ENCODE peak calls at places on chromosomes 5 and 9, in five cellular contexts. M is cardiac fibroblast, B is heart right ventricle, Z is neural crest cell, S is AG09309. C is an unnamed sample.

GRCh38 chr9:18260527-18260926 is 213.4 kb upstream of the ADAMTSL1 start:
- DNase-seq in M (no peak), B (no peak), Z (no peak), S (no peak), C (peak; percentile 40)

GRCh38 chr5:67249590-67249895 is 52.9 kb upstream of the CD180 start:
- DNase-seq in M (no peak), B (no peak), Z (no peak), S (no peak), C (peak; percentile 43)

GRCh38 chr5:84287964-84288363 is 96.7 kb downstream of the EDIL3 start:
- DNase-seq in M (peak; percentile 91), B (no peak), Z (no peak), S (peak; percentile 44), C (no peak)

GRCh38 chr9:10238087-10238486 is 374.7 kb downstream of the PTPRD start:
- DNase-seq in M (no peak), B (no peak), Z (no peak), S (no peak), C (no peak)

GRCh38 chr9:112443200-112443599 is 43.4 kb upstream of the KIAA1958 start:
- DNase-seq in M (peak; percentile 44), B (no peak), Z (no peak), S (peak; percentile 7), C (no peak)

GRCh38 chr5:172634106-172634899 is 6.8 kb upstream of the NEURL1B start:
- DNase-seq in M (no peak), B (no peak), Z (no peak), S (no peak), C (no peak)

GRCh38 chr9:99351647-99352046 is 129.6 kb downstream of the SEC61B start:
- DNase-seq in M (no peak), B (no peak), Z (no peak), S (no peak), C (no peak)

GRCh38 chr9:20692554-20692953 is 8.5 kb downstream of the FOCAD start:
- DNase-seq in M (no peak), B (no peak), Z (no peak), S (no peak), C (no peak)

DNA sequence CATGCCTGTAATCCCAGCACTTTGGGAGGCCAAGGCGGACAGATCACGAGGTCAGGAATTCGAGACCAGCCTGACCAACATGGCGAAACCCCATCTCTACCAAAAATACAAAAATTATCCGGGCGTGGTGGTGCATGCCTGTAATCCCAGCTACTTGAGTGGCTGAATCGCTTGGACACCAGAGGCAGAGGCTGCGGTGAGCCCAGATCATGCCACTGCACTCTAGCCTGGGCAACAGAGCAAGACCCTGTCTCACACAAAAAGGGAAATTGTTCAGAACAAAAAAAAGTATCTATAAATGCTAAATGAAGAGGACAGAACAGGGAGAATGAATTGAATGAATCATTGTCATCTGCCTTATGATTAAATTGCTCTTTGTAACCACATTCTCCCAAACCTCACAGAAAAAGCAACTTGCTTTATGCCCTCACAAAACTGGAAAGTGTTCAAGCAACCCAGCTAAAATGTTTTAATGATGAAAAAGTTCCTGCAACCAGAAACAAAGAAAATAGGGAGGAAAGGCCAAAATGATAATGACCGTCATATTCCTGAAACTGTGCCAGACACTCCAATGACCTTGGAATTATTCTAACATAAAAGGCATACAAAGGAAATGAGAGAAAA is 83.7 kb downstream of the SERINC5 start:
- DNase-seq in M (peak; percentile 27), B (no peak), Z (no peak), S (no peak), C (no peak)
- TF ChIP-seq CTCF in M (no peak), B (no peak), Z (no peak), S (no peak), C (no peak)

DNA sequence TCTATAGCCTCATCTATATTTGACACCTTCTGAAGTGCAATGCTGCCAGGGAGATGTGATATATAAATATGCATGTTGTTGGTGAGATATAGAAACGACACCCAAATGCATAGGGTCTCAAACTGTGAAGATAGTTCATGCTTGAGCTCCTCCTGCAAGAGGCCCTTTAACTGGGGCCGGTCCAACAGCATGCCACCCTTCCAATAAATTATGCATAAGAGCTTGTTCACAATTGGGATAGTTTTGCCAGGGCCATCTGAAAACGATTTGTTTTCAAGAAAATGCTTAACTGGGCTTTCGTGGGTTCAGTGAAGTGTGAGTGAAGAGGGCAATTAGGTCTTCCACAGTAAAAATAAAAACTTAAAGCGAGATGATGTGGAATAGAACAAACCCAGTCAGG is 424.2 kb upstream of the WWC1 start:
- DNase-seq in M (no peak), B (no peak), Z (no peak), S (no peak), C (no peak)
- TF ChIP-seq CTCF in M (no peak), B (no peak), Z (no peak), S (no peak), C (no peak)

DNA sequence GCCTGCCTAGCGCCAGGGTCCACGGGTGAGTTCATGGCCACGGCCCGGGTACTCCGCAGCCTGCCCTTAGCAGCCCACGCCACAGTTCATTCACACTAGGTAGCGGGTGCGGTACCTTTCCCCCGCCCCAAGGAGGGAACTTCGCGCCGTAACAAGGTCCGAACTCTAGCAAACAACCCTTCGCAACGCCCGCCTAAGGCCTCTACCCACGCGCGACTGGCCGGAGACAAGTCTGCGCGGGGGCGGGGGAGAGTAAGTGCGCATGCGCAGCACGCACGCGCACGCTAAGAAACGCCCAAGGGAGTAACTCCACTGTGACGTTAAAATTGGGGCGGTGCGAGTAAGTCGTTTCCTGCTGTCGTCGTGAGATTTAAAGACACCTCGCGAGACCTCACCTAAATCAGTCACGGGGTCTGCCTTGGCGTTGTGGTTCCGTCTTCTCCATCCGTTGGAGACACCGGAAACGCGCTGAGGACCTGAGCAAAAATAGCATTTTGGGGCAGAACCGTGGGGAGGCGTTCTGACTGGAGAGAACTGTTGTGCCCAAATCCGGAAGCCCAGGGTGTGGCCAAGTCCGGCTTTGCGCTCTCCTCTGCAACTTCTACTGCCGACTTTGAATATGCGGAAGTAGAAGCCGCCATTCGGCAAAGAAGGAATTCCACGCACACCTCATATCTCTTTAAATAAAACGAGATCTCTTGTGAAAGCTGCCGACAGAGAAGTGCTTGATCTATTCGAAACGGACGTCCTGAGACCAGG is at the start of gene RAPGEF6:
- DNase-seq in M (peak; percentile 100), B (peak; percentile 99), Z (peak; percentile 86), S (peak; percentile 100), C (peak; percentile 100)
- TF ChIP-seq CTCF in M (no peak), B (no peak), Z (peak; percentile 38), S (no peak), C (no peak)

DNA sequence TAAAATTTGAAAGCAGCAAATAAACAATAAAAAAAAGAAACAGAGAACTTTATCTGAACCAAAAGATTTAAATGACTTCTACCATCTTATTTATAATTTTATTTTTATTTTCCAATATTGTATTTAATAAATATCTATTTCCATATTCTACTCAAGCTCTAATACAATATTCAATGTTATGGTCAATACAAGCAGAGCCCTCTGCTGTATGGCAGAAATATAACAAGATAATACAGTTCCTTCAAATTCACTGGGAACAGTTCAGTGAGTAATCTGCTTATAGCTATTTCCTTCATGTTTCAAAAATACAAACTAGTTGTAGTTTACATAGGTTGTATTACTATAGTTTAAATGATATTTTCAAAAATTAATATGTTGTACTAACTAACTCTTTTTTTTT is 332.7 kb downstream of the PRDM9 start:
- DNase-seq in M (peak; percentile 0), B (no peak), Z (no peak), S (no peak), C (no peak)
- TF ChIP-seq CTCF in M (no peak), B (peak; percentile 31), Z (peak; percentile 45), S (no peak), C (no peak)